ENCODE peak calls at places on chromosomes 6 and 20, in seven cellular contexts. One of them, this sample, is unnamed.

GRCh38 chr6:118382126-118382525 is 166.0 kb upstream of the PLN start:
- DNase-seq in astrocyte of the hippocampus: no peak
- DNase-seq in effector CD8-positive, alpha-beta T cell: no peak
- DNase-seq in stimulated activated CD8-positive, alpha-beta memory T cell treated with anti-CD3 and anti-CD28 coated beads, Interleukin-2, amount 100 ng/mL, for 1 hour: no peak
- DNase-seq in non-pigmented ciliary epithelial cell: no peak
- DNase-seq in MCF 10A: no peak
- DNase-seq in mucosa of gallbladder: no peak
- DNase-seq in this sample: no peak

GRCh38 chr6:52116605-52116948 is 29.2 kb upstream of the PKHD1 start:
- DNase-seq in effector CD8-positive, alpha-beta T cell: no peak
- DNase-seq in stimulated activated CD8-positive, alpha-beta memory T cell treated with anti-CD3 and anti-CD28 coated beads, Interleukin-2, amount 100 ng/mL, for 1 hour: no peak
- DNase-seq in mucosa of gallbladder: no peak
- DNase-seq in non-pigmented ciliary epithelial cell: no peak
- DNase-seq in astrocyte of the hippocampus: no peak
- DNase-seq in MCF 10A: no peak
- DNase-seq in this sample: no peak

GRCh38 chr20:63696311-63696627 is 183 bp upstream of the TNFRSF6B start:
- DNase-seq in stimulated activated CD8-positive, alpha-beta memory T cell treated with anti-CD3 and anti-CD28 coated beads, Interleukin-2, amount 100 ng/mL, for 1 hour: no peak
- DNase-seq in non-pigmented ciliary epithelial cell: no peak
- DNase-seq in effector CD8-positive, alpha-beta T cell: peak
- DNase-seq in mucosa of gallbladder: no peak
- DNase-seq in MCF 10A: peak
- DNase-seq in astrocyte of the hippocampus: peak
- DNase-seq in this sample: no peak

GRCh38 chr20:38883981-38884733 is 42.1 kb upstream of the FAM83D start:
- DNase-seq in MCF 10A: no peak
- DNase-seq in non-pigmented ciliary epithelial cell: no peak
- DNase-seq in mucosa of gallbladder: no peak
- DNase-seq in stimulated activated CD8-positive, alpha-beta memory T cell treated with anti-CD3 and anti-CD28 coated beads, Interleukin-2, amount 100 ng/mL, for 1 hour: no peak
- DNase-seq in astrocyte of the hippocampus: no peak
- DNase-seq in effector CD8-positive, alpha-beta T cell: no peak
- DNase-seq in this sample: no peak

GRCh38 chr6:137766596-137767370 is 100.3 kb upstream of the TNFAIP3 start:
- DNase-seq in stimulated activated CD8-positive, alpha-beta memory T cell treated with anti-CD3 and anti-CD28 coated beads, Interleukin-2, amount 100 ng/mL, for 1 hour: no peak
- DNase-seq in effector CD8-positive, alpha-beta T cell: no peak
- DNase-seq in MCF 10A: no peak
- DNase-seq in astrocyte of the hippocampus: no peak
- DNase-seq in non-pigmented ciliary epithelial cell: no peak
- DNase-seq in mucosa of gallbladder: no peak
- DNase-seq in this sample: no peak

GRCh38 chr6:13226071-13226470 is 102.3 kb downstream of the TBC1D7 start:
- DNase-seq in MCF 10A: no peak
- DNase-seq in stimulated activated CD8-positive, alpha-beta memory T cell treated with anti-CD3 and anti-CD28 coated beads, Interleukin-2, amount 100 ng/mL, for 1 hour: no peak
- DNase-seq in astrocyte of the hippocampus: no peak
- DNase-seq in non-pigmented ciliary epithelial cell: no peak
- DNase-seq in effector CD8-positive, alpha-beta T cell: no peak
- DNase-seq in mucosa of gallbladder: no peak
- DNase-seq in this sample: no peak

GRCh38 chr6:16583151-16583762 is 178.0 kb downstream of the ATXN1 start:
- DNase-seq in MCF 10A: no peak
- DNase-seq in astrocyte of the hippocampus: no peak
- DNase-seq in non-pigmented ciliary epithelial cell: no peak
- DNase-seq in stimulated activated CD8-positive, alpha-beta memory T cell treated with anti-CD3 and anti-CD28 coated beads, Interleukin-2, amount 100 ng/mL, for 1 hour: no peak
- DNase-seq in mucosa of gallbladder: no peak
- DNase-seq in effector CD8-positive, alpha-beta T cell: no peak
- DNase-seq in this sample: no peak

GRCh38 chr20:14597206-14597715 is 259.8 kb upstream of the FLRT3 start:
- DNase-seq in non-pigmented ciliary epithelial cell: no peak
- DNase-seq in effector CD8-positive, alpha-beta T cell: no peak
- DNase-seq in MCF 10A: no peak
- DNase-seq in stimulated activated CD8-positive, alpha-beta memory T cell treated with anti-CD3 and anti-CD28 coated beads, Interleukin-2, amount 100 ng/mL, for 1 hour: no peak
- DNase-seq in mucosa of gallbladder: no peak
- DNase-seq in astrocyte of the hippocampus: no peak
- DNase-seq in this sample: no peak

GRCh38 chr6:35568967-35569606 is 56.4 kb upstream of the TULP1 start:
- DNase-seq in astrocyte of the hippocampus: peak
- DNase-seq in effector CD8-positive, alpha-beta T cell: no peak
- DNase-seq in MCF 10A: peak
- DNase-seq in mucosa of gallbladder: peak
- DNase-seq in non-pigmented ciliary epithelial cell: no peak
- DNase-seq in stimulated activated CD8-positive, alpha-beta memory T cell treated with anti-CD3 and anti-CD28 coated beads, Interleukin-2, amount 100 ng/mL, for 1 hour: no peak
- DNase-seq in this sample: no peak

GRCh38 chr6:27791182-27791939 is 120.8 kb downstream of the OR2B2 start:
- DNase-seq in non-pigmented ciliary epithelial cell: no peak
- DNase-seq in stimulated activated CD8-positive, alpha-beta memory T cell treated with anti-CD3 and anti-CD28 coated beads, Interleukin-2, amount 100 ng/mL, for 1 hour: no peak
- DNase-seq in MCF 10A: peak
- DNase-seq in mucosa of gallbladder: peak
- DNase-seq in astrocyte of the hippocampus: peak
- DNase-seq in effector CD8-positive, alpha-beta T cell: no peak
- DNase-seq in this sample: no peak

GRCh38 chr20:24987244-24987643 is 5.3 kb downstream of the APMAP start:
- DNase-seq in MCF 10A: peak
- DNase-seq in mucosa of gallbladder: no peak
- DNase-seq in stimulated activated CD8-positive, alpha-beta memory T cell treated with anti-CD3 and anti-CD28 coated beads, Interleukin-2, amount 100 ng/mL, for 1 hour: no peak
- DNase-seq in astrocyte of the hippocampus: no peak
- DNase-seq in effector CD8-positive, alpha-beta T cell: no peak
- DNase-seq in non-pigmented ciliary epithelial cell: no peak
- DNase-seq in this sample: no peak

GRCh38 chr6:142669701-142670351 is 275.1 kb downstream of the HIVEP2 start:
- DNase-seq in non-pigmented ciliary epithelial cell: no peak
- DNase-seq in effector CD8-positive, alpha-beta T cell: no peak
- DNase-seq in stimulated activated CD8-positive, alpha-beta memory T cell treated with anti-CD3 and anti-CD28 coated beads, Interleukin-2, amount 100 ng/mL, for 1 hour: no peak
- DNase-seq in MCF 10A: no peak
- DNase-seq in astrocyte of the hippocampus: no peak
- DNase-seq in mucosa of gallbladder: no peak
- DNase-seq in this sample: no peak

GRCh38 chr6:27332692-27333641 is 20.9 kb upstream of the POM121L2 start:
- DNase-seq in effector CD8-positive, alpha-beta T cell: peak
- DNase-seq in stimulated activated CD8-positive, alpha-beta memory T cell treated with anti-CD3 and anti-CD28 coated beads, Interleukin-2, amount 100 ng/mL, for 1 hour: no peak
- DNase-seq in mucosa of gallbladder: no peak
- DNase-seq in non-pigmented ciliary epithelial cell: peak
- DNase-seq in MCF 10A: peak
- DNase-seq in astrocyte of the hippocampus: peak
- DNase-seq in this sample: no peak

GRCh38 chr6:169250660-169251059 is 3.0 kb downstream of the THBS2 start:
- DNase-seq in effector CD8-positive, alpha-beta T cell: no peak
- DNase-seq in mucosa of gallbladder: no peak
- DNase-seq in stimulated activated CD8-positive, alpha-beta memory T cell treated with anti-CD3 and anti-CD28 coated beads, Interleukin-2, amount 100 ng/mL, for 1 hour: no peak
- DNase-seq in astrocyte of the hippocampus: peak
- DNase-seq in MCF 10A: peak
- DNase-seq in non-pigmented ciliary epithelial cell: peak
- DNase-seq in this sample: no peak

GRCh38 chr20:49583669-49584417 is 15.9 kb upstream of the PTGIS start:
- DNase-seq in MCF 10A: peak
- DNase-seq in stimulated activated CD8-positive, alpha-beta memory T cell treated with anti-CD3 and anti-CD28 coated beads, Interleukin-2, amount 100 ng/mL, for 1 hour: no peak
- DNase-seq in mucosa of gallbladder: peak
- DNase-seq in effector CD8-positive, alpha-beta T cell: no peak
- DNase-seq in astrocyte of the hippocampus: peak
- DNase-seq in non-pigmented ciliary epithelial cell: peak
- DNase-seq in this sample: no peak

GRCh38 chr6:7042654-7043545 is 64.9 kb upstream of the RREB1 start:
- DNase-seq in astrocyte of the hippocampus: no peak
- DNase-seq in effector CD8-positive, alpha-beta T cell: no peak
- DNase-seq in stimulated activated CD8-positive, alpha-beta memory T cell treated with anti-CD3 and anti-CD28 coated beads, Interleukin-2, amount 100 ng/mL, for 1 hour: no peak
- DNase-seq in MCF 10A: no peak
- DNase-seq in non-pigmented ciliary epithelial cell: no peak
- DNase-seq in mucosa of gallbladder: no peak
- DNase-seq in this sample: no peak

GRCh38 chr6:45254242-45254641 is 73.9 kb upstream of the RUNX2 start:
- DNase-seq in mucosa of gallbladder: no peak
- DNase-seq in stimulated activated CD8-positive, alpha-beta memory T cell treated with anti-CD3 and anti-CD28 coated beads, Interleukin-2, amount 100 ng/mL, for 1 hour: no peak
- DNase-seq in non-pigmented ciliary epithelial cell: no peak
- DNase-seq in effector CD8-positive, alpha-beta T cell: no peak
- DNase-seq in astrocyte of the hippocampus: no peak
- DNase-seq in MCF 10A: no peak
- DNase-seq in this sample: no peak

GRCh38 chr6:139370707-139371345 is 3.6 kb downstream of the CITED2 start:
- DNase-seq in MCF 10A: no peak
- DNase-seq in stimulated activated CD8-positive, alpha-beta memory T cell treated with anti-CD3 and anti-CD28 coated beads, Interleukin-2, amount 100 ng/mL, for 1 hour: no peak
- DNase-seq in non-pigmented ciliary epithelial cell: no peak
- DNase-seq in astrocyte of the hippocampus: no peak
- DNase-seq in effector CD8-positive, alpha-beta T cell: no peak
- DNase-seq in mucosa of gallbladder: no peak
- DNase-seq in this sample: no peak

GRCh38 chr6:36752187-36752885 is 54.7 kb downstream of the RAB44 start:
- DNase-seq in mucosa of gallbladder: no peak
- DNase-seq in effector CD8-positive, alpha-beta T cell: no peak
- DNase-seq in MCF 10A: peak
- DNase-seq in astrocyte of the hippocampus: no peak
- DNase-seq in non-pigmented ciliary epithelial cell: no peak
- DNase-seq in stimulated activated CD8-positive, alpha-beta memory T cell treated with anti-CD3 and anti-CD28 coated beads, Interleukin-2, amount 100 ng/mL, for 1 hour: no peak
- DNase-seq in this sample: no peak

GRCh38 chr20:47670913-47671312 is 114.4 kb downstream of the SULF2 start:
- DNase-seq in astrocyte of the hippocampus: no peak
- DNase-seq in mucosa of gallbladder: no peak
- DNase-seq in effector CD8-positive, alpha-beta T cell: no peak
- DNase-seq in MCF 10A: no peak
- DNase-seq in non-pigmented ciliary epithelial cell: no peak
- DNase-seq in stimulated activated CD8-positive, alpha-beta memory T cell treated with anti-CD3 and anti-CD28 coated beads, Interleukin-2, amount 100 ng/mL, for 1 hour: no peak
- DNase-seq in this sample: no peak

GRCh38 chr6:132063738-132064137 is 112.6 kb upstream of the CCN2 start:
- DNase-seq in mucosa of gallbladder: no peak
- DNase-seq in stimulated activated CD8-positive, alpha-beta memory T cell treated with anti-CD3 and anti-CD28 coated beads, Interleukin-2, amount 100 ng/mL, for 1 hour: no peak
- DNase-seq in astrocyte of the hippocampus: peak
- DNase-seq in MCF 10A: peak
- DNase-seq in effector CD8-positive, alpha-beta T cell: no peak
- DNase-seq in non-pigmented ciliary epithelial cell: peak
- DNase-seq in this sample: no peak

GRCh38 chr6:53566755-53567154 is 21.9 kb upstream of the GCLC start:
- DNase-seq in mucosa of gallbladder: no peak
- DNase-seq in astrocyte of the hippocampus: no peak
- DNase-seq in effector CD8-positive, alpha-beta T cell: no peak
- DNase-seq in stimulated activated CD8-positive, alpha-beta memory T cell treated with anti-CD3 and anti-CD28 coated beads, Interleukin-2, amount 100 ng/mL, for 1 hour: no peak
- DNase-seq in MCF 10A: no peak
- DNase-seq in non-pigmented ciliary epithelial cell: no peak
- DNase-seq in this sample: no peak

GRCh38 chr6:153131037-153131981 is at the start of gene RGS17:
- DNase-seq in astrocyte of the hippocampus: peak
- DNase-seq in effector CD8-positive, alpha-beta T cell: no peak
- DNase-seq in non-pigmented ciliary epithelial cell: no peak
- DNase-seq in MCF 10A: peak
- DNase-seq in mucosa of gallbladder: peak
- DNase-seq in stimulated activated CD8-positive, alpha-beta memory T cell treated with anti-CD3 and anti-CD28 coated beads, Interleukin-2, amount 100 ng/mL, for 1 hour: no peak
- DNase-seq in this sample: peak

GRCh38 chr6:82006027-82006738 is 241.4 kb downstream of the IBTK start:
- DNase-seq in non-pigmented ciliary epithelial cell: no peak
- DNase-seq in astrocyte of the hippocampus: no peak
- DNase-seq in MCF 10A: peak
- DNase-seq in effector CD8-positive, alpha-beta T cell: no peak
- DNase-seq in stimulated activated CD8-positive, alpha-beta memory T cell treated with anti-CD3 and anti-CD28 coated beads, Interleukin-2, amount 100 ng/mL, for 1 hour: no peak
- DNase-seq in mucosa of gallbladder: no peak
- DNase-seq in this sample: no peak

GRCh38 chr6:41546475-41546865 is 289 bp downstream of the FOXP4 start:
- DNase-seq in mucosa of gallbladder: no peak
- DNase-seq in stimulated activated CD8-positive, alpha-beta memory T cell treated with anti-CD3 and anti-CD28 coated beads, Interleukin-2, amount 100 ng/mL, for 1 hour: no peak
- DNase-seq in astrocyte of the hippocampus: no peak
- DNase-seq in MCF 10A: peak
- DNase-seq in non-pigmented ciliary epithelial cell: no peak
- DNase-seq in effector CD8-positive, alpha-beta T cell: peak
- DNase-seq in this sample: no peak

GRCh38 chr20:6122111-6122872 is 538 bp downstream of the FERMT1 start:
- DNase-seq in effector CD8-positive, alpha-beta T cell: no peak
- DNase-seq in MCF 10A: peak
- DNase-seq in stimulated activated CD8-positive, alpha-beta memory T cell treated with anti-CD3 and anti-CD28 coated beads, Interleukin-2, amount 100 ng/mL, for 1 hour: no peak
- DNase-seq in mucosa of gallbladder: peak
- DNase-seq in non-pigmented ciliary epithelial cell: no peak
- DNase-seq in astrocyte of the hippocampus: peak
- DNase-seq in this sample: no peak

GRCh38 chr6:52877168-52877567 is 32.3 kb downstream of the GSTA3 start:
- DNase-seq in effector CD8-positive, alpha-beta T cell: no peak
- DNase-seq in MCF 10A: peak
- DNase-seq in astrocyte of the hippocampus: peak
- DNase-seq in mucosa of gallbladder: no peak
- DNase-seq in non-pigmented ciliary epithelial cell: peak
- DNase-seq in stimulated activated CD8-positive, alpha-beta memory T cell treated with anti-CD3 and anti-CD28 coated beads, Interleukin-2, amount 100 ng/mL, for 1 hour: no peak
- DNase-seq in this sample: no peak

GRCh38 chr20:11716239-11716944 is 201.3 kb upstream of the BTBD3 start:
- DNase-seq in non-pigmented ciliary epithelial cell: peak
- DNase-seq in MCF 10A: peak
- DNase-seq in mucosa of gallbladder: no peak
- DNase-seq in stimulated activated CD8-positive, alpha-beta memory T cell treated with anti-CD3 and anti-CD28 coated beads, Interleukin-2, amount 100 ng/mL, for 1 hour: no peak
- DNase-seq in astrocyte of the hippocampus: peak
- DNase-seq in effector CD8-positive, alpha-beta T cell: no peak
- DNase-seq in this sample: no peak

GRCh38 chr20:62929051-62929538 is 2.8 kb upstream of the DIDO1 start:
- DNase-seq in MCF 10A: peak
- DNase-seq in non-pigmented ciliary epithelial cell: no peak
- DNase-seq in astrocyte of the hippocampus: peak
- DNase-seq in mucosa of gallbladder: peak
- DNase-seq in effector CD8-positive, alpha-beta T cell: peak
- DNase-seq in stimulated activated CD8-positive, alpha-beta memory T cell treated with anti-CD3 and anti-CD28 coated beads, Interleukin-2, amount 100 ng/mL, for 1 hour: no peak
- DNase-seq in this sample: no peak

GRCh38 chr6:41548098-41548840 is 2.1 kb downstream of the FOXP4 start:
- DNase-seq in mucosa of gallbladder: no peak
- DNase-seq in astrocyte of the hippocampus: peak
- DNase-seq in MCF 10A: no peak
- DNase-seq in non-pigmented ciliary epithelial cell: no peak
- DNase-seq in effector CD8-positive, alpha-beta T cell: no peak
- DNase-seq in stimulated activated CD8-positive, alpha-beta memory T cell treated with anti-CD3 and anti-CD28 coated beads, Interleukin-2, amount 100 ng/mL, for 1 hour: no peak
- DNase-seq in this sample: no peak

This sample was measured in NCI-H2107.